ENCODE peak calls at places on chromosomes 12 and 14, in seven cellular contexts. One of them, this sample, is unnamed.

GRCh38 chr12:120784804-120785203 is 59.2 kb downstream of the ACADS start:
- DNase-seq in mesothelial cell of epicardium: no peak
- DNase-seq in stomach: no peak
- DNase-seq in GM13976: no peak
- DNase-seq in ovary: no peak
- DNase-seq in frontal cortex: no peak
- DNase-seq in choroid plexus epithelial cell: no peak
- DNase-seq in this sample: no peak

GRCh38 chr12:21925296-21925913 is 15.8 kb downstream of the ABCC9 start:
- DNase-seq in ovary: no peak
- DNase-seq in GM13976: no peak
- DNase-seq in choroid plexus epithelial cell: no peak
- DNase-seq in mesothelial cell of epicardium: no peak
- DNase-seq in frontal cortex: no peak
- DNase-seq in stomach: no peak
- DNase-seq in this sample: no peak

GRCh38 chr12:110733089-110733715 is 9.5 kb downstream of the PPP1CC start:
- DNase-seq in mesothelial cell of epicardium: no peak
- DNase-seq in choroid plexus epithelial cell: peak; percentile 73
- DNase-seq in GM13976: no peak
- DNase-seq in ovary: no peak
- DNase-seq in frontal cortex: no peak
- DNase-seq in stomach: no peak
- DNase-seq in this sample: no peak

GRCh38 chr12:108597559-108598471 is at the start of gene TMEM119:
- DNase-seq in mesothelial cell of epicardium: no peak
- DNase-seq in frontal cortex: no peak
- DNase-seq in ovary: no peak
- DNase-seq in stomach: no peak
- DNase-seq in GM13976: no peak
- DNase-seq in choroid plexus epithelial cell: no peak
- DNase-seq in this sample: no peak

GRCh38 chr12:104299842-104300481 is 3.6 kb upstream of the EID3 start:
- DNase-seq in ovary: no peak
- DNase-seq in GM13976: no peak
- DNase-seq in mesothelial cell of epicardium: no peak
- DNase-seq in frontal cortex: no peak
- DNase-seq in stomach: no peak
- DNase-seq in choroid plexus epithelial cell: peak; percentile 64
- DNase-seq in this sample: no peak

GRCh38 chr14:95553141-95553540 is 18.3 kb downstream of the GLRX5 start:
- DNase-seq in ovary: no peak
- DNase-seq in choroid plexus epithelial cell: no peak
- DNase-seq in stomach: no peak
- DNase-seq in GM13976: no peak
- DNase-seq in mesothelial cell of epicardium: no peak
- DNase-seq in frontal cortex: no peak
- DNase-seq in this sample: no peak

GRCh38 chr14:54050759-54051158 is 94.1 kb upstream of the BMP4 start:
- DNase-seq in choroid plexus epithelial cell: no peak
- DNase-seq in ovary: no peak
- DNase-seq in mesothelial cell of epicardium: no peak
- DNase-seq in stomach: peak; percentile 28
- DNase-seq in GM13976: no peak
- DNase-seq in frontal cortex: no peak
- DNase-seq in this sample: no peak

GRCh38 chr12:67394600-67394999 is 125.4 kb downstream of the CAND1 start:
- DNase-seq in mesothelial cell of epicardium: no peak
- DNase-seq in frontal cortex: no peak
- DNase-seq in stomach: no peak
- DNase-seq in choroid plexus epithelial cell: peak; percentile 79
- DNase-seq in ovary: peak; percentile 24
- DNase-seq in GM13976: no peak
- DNase-seq in this sample: no peak

GRCh38 chr14:64728856-64729255 is 24.6 kb downstream of the PLEKHG3 start:
- DNase-seq in ovary: no peak
- DNase-seq in choroid plexus epithelial cell: no peak
- DNase-seq in frontal cortex: no peak
- DNase-seq in GM13976: no peak
- DNase-seq in stomach: no peak
- DNase-seq in mesothelial cell of epicardium: no peak
- DNase-seq in this sample: no peak

GRCh38 chr12:64528616-64529015 is 76.7 kb downstream of the TBK1 start:
- DNase-seq in mesothelial cell of epicardium: no peak
- DNase-seq in GM13976: no peak
- DNase-seq in frontal cortex: no peak
- DNase-seq in ovary: no peak
- DNase-seq in choroid plexus epithelial cell: no peak
- DNase-seq in stomach: no peak
- DNase-seq in this sample: no peak

GRCh38 chr12:66329941-66330340 is 27.6 kb downstream of the HELB start:
- DNase-seq in choroid plexus epithelial cell: peak; percentile 6
- DNase-seq in mesothelial cell of epicardium: no peak
- DNase-seq in stomach: no peak
- DNase-seq in ovary: no peak
- DNase-seq in GM13976: no peak
- DNase-seq in frontal cortex: no peak
- DNase-seq in this sample: no peak

GRCh38 chr12:85923767-85924331 is 49.8 kb downstream of the NTS start:
- DNase-seq in choroid plexus epithelial cell: peak; percentile 66
- DNase-seq in ovary: no peak
- DNase-seq in stomach: no peak
- DNase-seq in GM13976: peak; percentile 6
- DNase-seq in mesothelial cell of epicardium: no peak
- DNase-seq in frontal cortex: no peak
- DNase-seq in this sample: no peak

GRCh38 chr12:120903382-120903817 is 758 bp downstream of the SPPL3 start:
- DNase-seq in ovary: peak; percentile 53
- DNase-seq in frontal cortex: peak; percentile 49
- DNase-seq in mesothelial cell of epicardium: no peak
- DNase-seq in choroid plexus epithelial cell: peak; percentile 16
- DNase-seq in GM13976: peak; percentile 83
- DNase-seq in stomach: peak; percentile 57
- DNase-seq in this sample: peak; percentile 48

GRCh38 chr14:58395815-58396626 is at the start of gene TOMM20L:
- DNase-seq in ovary: peak; percentile 71
- DNase-seq in frontal cortex: peak; percentile 75
- DNase-seq in GM13976: peak; percentile 92
- DNase-seq in stomach: peak; percentile 79
- DNase-seq in mesothelial cell of epicardium: peak; percentile 46
- DNase-seq in choroid plexus epithelial cell: peak; percentile 55
- DNase-seq in this sample: no peak

GRCh38 chr12:21371050-21371449 is 1.7 kb upstream of the IAPP start:
- DNase-seq in stomach: no peak
- DNase-seq in mesothelial cell of epicardium: no peak
- DNase-seq in choroid plexus epithelial cell: no peak
- DNase-seq in ovary: no peak
- DNase-seq in GM13976: no peak
- DNase-seq in frontal cortex: no peak
- DNase-seq in this sample: no peak

GRCh38 chr12:96338852-96339478 is 61.3 kb downstream of the CDK17 start:
- DNase-seq in ovary: no peak
- DNase-seq in GM13976: no peak
- DNase-seq in frontal cortex: no peak
- DNase-seq in choroid plexus epithelial cell: no peak
- DNase-seq in mesothelial cell of epicardium: no peak
- DNase-seq in stomach: no peak
- DNase-seq in this sample: no peak

GRCh38 chr14:97329701-97330100 is 532.5 kb downstream of the VRK1 start:
- DNase-seq in ovary: no peak
- DNase-seq in choroid plexus epithelial cell: no peak
- DNase-seq in mesothelial cell of epicardium: no peak
- DNase-seq in stomach: no peak
- DNase-seq in frontal cortex: no peak
- DNase-seq in GM13976: no peak
- DNase-seq in this sample: no peak

GRCh38 chr12:10361084-10361483 is 28.8 kb downstream of the KLRK1 start:
- DNase-seq in frontal cortex: no peak
- DNase-seq in choroid plexus epithelial cell: peak; percentile 65
- DNase-seq in ovary: no peak
- DNase-seq in stomach: no peak
- DNase-seq in mesothelial cell of epicardium: no peak
- DNase-seq in GM13976: no peak
- DNase-seq in this sample: no peak

GRCh38 chr12:127060933-127061332 is 1206.0 kb upstream of the TMEM132C start:
- DNase-seq in ovary: no peak
- DNase-seq in stomach: no peak
- DNase-seq in mesothelial cell of epicardium: no peak
- DNase-seq in frontal cortex: no peak
- DNase-seq in GM13976: no peak
- DNase-seq in choroid plexus epithelial cell: no peak
- DNase-seq in this sample: no peak

GRCh38 chr14:69519701-69520100 is 35.2 kb downstream of the PLEKHD1 start:
- DNase-seq in GM13976: no peak
- DNase-seq in mesothelial cell of epicardium: no peak
- DNase-seq in frontal cortex: no peak
- DNase-seq in stomach: no peak
- DNase-seq in choroid plexus epithelial cell: no peak
- DNase-seq in ovary: no peak
- DNase-seq in this sample: no peak

GRCh38 chr14:103476631-103477030 is 46.0 kb downstream of the CKB start:
- DNase-seq in ovary: no peak
- DNase-seq in frontal cortex: no peak
- DNase-seq in mesothelial cell of epicardium: no peak
- DNase-seq in stomach: no peak
- DNase-seq in GM13976: no peak
- DNase-seq in choroid plexus epithelial cell: no peak
- DNase-seq in this sample: no peak

GRCh38 chr14:64549805-64550538 is at the start of gene PPP1R36:
- DNase-seq in GM13976: peak; percentile 58
- DNase-seq in choroid plexus epithelial cell: no peak
- DNase-seq in frontal cortex: peak; percentile 47
- DNase-seq in stomach: peak; percentile 69
- DNase-seq in mesothelial cell of epicardium: no peak
- DNase-seq in ovary: no peak
- DNase-seq in this sample: no peak

GRCh38 chr14:104749111-104749649 is 3.8 kb upstream of the SIVA1 start:
- DNase-seq in GM13976: no peak
- DNase-seq in stomach: no peak
- DNase-seq in mesothelial cell of epicardium: no peak
- DNase-seq in frontal cortex: peak; percentile 68
- DNase-seq in choroid plexus epithelial cell: peak; percentile 66
- DNase-seq in ovary: no peak
- DNase-seq in this sample: no peak

GRCh38 chr14:102966681-102967505 is 44.4 kb downstream of the AMN start:
- DNase-seq in mesothelial cell of epicardium: no peak
- DNase-seq in GM13976: no peak
- DNase-seq in frontal cortex: peak; percentile 44
- DNase-seq in ovary: no peak
- DNase-seq in choroid plexus epithelial cell: no peak
- DNase-seq in stomach: no peak
- DNase-seq in this sample: no peak

GRCh38 chr14:64292197-64292596 is 2.0 kb downstream of the ESR2 start:
- DNase-seq in choroid plexus epithelial cell: no peak
- DNase-seq in ovary: no peak
- DNase-seq in frontal cortex: no peak
- DNase-seq in GM13976: no peak
- DNase-seq in mesothelial cell of epicardium: no peak
- DNase-seq in stomach: no peak
- DNase-seq in this sample: no peak

GRCh38 chr12:104827587-104827986 is 130.5 kb downstream of the SLC41A2 start:
- DNase-seq in stomach: no peak
- DNase-seq in ovary: no peak
- DNase-seq in GM13976: no peak
- DNase-seq in mesothelial cell of epicardium: no peak
- DNase-seq in frontal cortex: no peak
- DNase-seq in choroid plexus epithelial cell: peak; percentile 14
- DNase-seq in this sample: no peak

GRCh38 chr12:24822121-24822899 is 126.6 kb downstream of the BCAT1 start:
- DNase-seq in mesothelial cell of epicardium: no peak
- DNase-seq in ovary: no peak
- DNase-seq in GM13976: no peak
- DNase-seq in stomach: no peak
- DNase-seq in frontal cortex: no peak
- DNase-seq in choroid plexus epithelial cell: peak; percentile 97
- DNase-seq in this sample: peak; percentile 66